ENCODE peak calls at places on chromosomes 11 and 22, in six cellular contexts. V, N, I, O, J and C are unnamed samples.

GRCh38 chr11:43919852-43920597 is 22.4 kb upstream of the C11orf96 start:
- DNase-seq in V (no peak), N (no peak), I (peak), O (no peak), J (no peak), C (no peak)

GRCh38 chr22:31125521-31126117 is 2.9 kb downstream of the INPP5J start:
- DNase-seq in V (no peak), N (no peak), I (no peak), O (no peak), J (no peak), C (no peak)

GRCh38 chr11:35116762-35117588 is 22.0 kb upstream of the CD44 start:
- DNase-seq in V (no peak), N (no peak), I (peak), O (peak), J (no peak), C (no peak)

GRCh38 chr11:62497132-62497915 is 49.3 kb downstream of the AHNAK start:
- DNase-seq in V (peak), N (no peak), I (peak), O (peak), J (no peak), C (peak)

GRCh38 chr11:35144103-35144741 is 5.3 kb downstream of the CD44 start:
- DNase-seq in V (no peak), N (no peak), I (peak), O (peak), J (no peak), C (no peak)

GRCh38 chr11:117199061-117199915 is at the start of gene TAGLN:
- DNase-seq in V (no peak), N (no peak), I (peak), O (peak), J (peak), C (peak)

GRCh38 chr11:19605500-19606371 is 106.9 kb upstream of the NAV2 start:
- DNase-seq in V (no peak), N (no peak), I (peak), O (no peak), J (no peak), C (no peak)

GRCh38 chr11:2748814-2749554 is 49.2 kb upstream of the KCNQ1OT1 start:
- DNase-seq in V (no peak), N (no peak), I (no peak), O (no peak), J (no peak), C (no peak)

GRCh38 chr11:64996710-64997380 is at the start of gene BATF2:
- DNase-seq in V (peak), N (peak), I (peak), O (peak), J (peak), C (peak)

GRCh38 chr11:85863855-85864254 is 8.7 kb downstream of the CCDC83 start:
- DNase-seq in V (no peak), N (no peak), I (no peak), O (no peak), J (no peak), C (no peak)

GRCh38 chr11:2542406-2542805 is 97.6 kb downstream of the KCNQ1 start:
- DNase-seq in V (no peak), N (no peak), I (no peak), O (no peak), J (no peak), C (no peak)

GRCh38 chr22:36027960-36028645 is 521 bp downstream of the RBFOX2 start:
- DNase-seq in V (peak), N (no peak), I (no peak), O (no peak), J (no peak), C (no peak)